ENCODE peak calls at places on chromosome 16, in six cellular contexts. Q, H, Z, J, G and E are unnamed samples.

GRCh38 chr16:78675312-78675711 is 575.9 kb downstream of the WWOX start:
- DNase-seq in Q (no peak), H (no peak), G (no peak), Z (no peak), J (peak; percentile 7), E (no peak)

GRCh38 chr16:24800586-24800985 is 45.2 kb upstream of the SLC5A11 start:
- DNase-seq in H (no peak), Q (no peak), G (no peak), Z (no peak), J (peak; percentile 48), E (no peak)

GRCh38 chr16:81277681-81278080 is 37.1 kb upstream of the GAN start:
- DNase-seq in H (no peak), Q (no peak), G (no peak), J (no peak), Z (no peak), E (no peak)

GRCh38 chr16:11697319-11697718 is 29.1 kb downstream of the SNN start:
- DNase-seq in H (no peak), Q (no peak), J (no peak), Z (no peak), G (no peak), E (no peak)

GRCh38 chr16:1651509-1652342 is 26.4 kb upstream of the JPT2 start:
- DNase-seq in G (no peak), H (no peak), J (no peak), Q (no peak), Z (no peak), E (no peak)

GRCh38 chr16:31476305-31477219 is 4.6 kb downstream of the TGFB1I1 start:
- DNase-seq in Q (no peak), Z (peak; percentile 92), H (peak; percentile 86), G (no peak), J (peak; percentile 63), E (no peak)

GRCh38 chr16:58493756-58494431 is 6.0 kb upstream of the NDRG4 start:
- DNase-seq in Q (no peak), G (no peak), J (no peak), Z (no peak), H (no peak), E (no peak)

GRCh38 chr16:17921357-17921978 is 415.1 kb downstream of the NPIPA8 start:
- DNase-seq in G (no peak), H (peak; percentile 73), Z (peak; percentile 65), J (peak; percentile 64), Q (peak; percentile 48), E (peak; percentile 58)

GRCh38 chr16:82368041-82368440 is 198.0 kb upstream of the MPHOSPH6 start:
- DNase-seq in Q (peak; percentile 38), J (peak; percentile 40), H (no peak), G (no peak), Z (peak; percentile 20), E (peak; percentile 50)

GRCh38 chr16:67825906-67826305 is 16.2 kb upstream of the THAP11 start:
- DNase-seq in J (no peak), G (no peak), Q (no peak), Z (no peak), H (no peak), E (no peak)

GRCh38 chr16:88430185-88430523 is 22.9 kb upstream of the ZFPM1 start:
- DNase-seq in J (no peak), H (no peak), Q (no peak), Z (no peak), G (no peak), E (no peak)

GRCh38 chr16:59886021-59886420 is 1151.9 kb upstream of the GOT2 start:
- DNase-seq in G (no peak), Q (no peak), H (no peak), Z (no peak), J (no peak), E (no peak)
- TF ChIP-seq ZNF274 in G (no peak), Q (no peak), H (no peak), Z (no peak), J (no peak), E (no peak)

GRCh38 chr16:89506791-89507191 is 1.4 kb upstream of the SPG7 start:
- DNase-seq in J (no peak), Q (no peak), H (no peak), Z (no peak), G (no peak), E (no peak)

GRCh38 chr16:89507219-89507833 is 877 bp upstream of the SPG7 start:
- DNase-seq in G (no peak), Q (no peak), Z (no peak), H (no peak), J (no peak), E (no peak)

GRCh38 chr16:89507834-89508590 is at the start of gene SPG7:
- DNase-seq in Z (peak; percentile 93), G (peak; percentile 51), H (peak; percentile 95), Q (peak; percentile 66), J (peak; percentile 75), E (peak; percentile 80)

GRCh38 chr16:89505204-89506112 is 2.7 kb upstream of the SPG7 start:
- DNase-seq in Q (peak; percentile 95), J (peak; percentile 99), Z (peak; percentile 73), H (no peak), G (peak; percentile 88), E (no peak)

DNA sequence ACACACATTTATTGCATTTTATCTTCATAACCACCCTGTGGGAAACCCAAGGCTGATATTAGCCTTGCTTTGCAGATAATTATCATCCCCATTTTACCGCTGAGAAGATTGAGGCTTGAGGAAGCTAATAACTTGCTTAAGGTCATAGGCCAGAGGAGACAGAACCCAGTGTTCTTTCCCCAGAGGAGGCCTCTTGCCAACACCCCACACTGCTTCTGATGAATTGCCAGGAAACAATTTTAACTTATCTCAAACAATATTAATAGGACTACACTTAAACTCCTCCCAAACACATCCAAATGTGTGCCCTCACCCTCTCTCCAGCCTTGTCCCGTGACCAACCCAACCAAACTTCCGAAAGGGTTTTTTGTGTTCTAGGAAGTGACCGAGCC is 2.1 kb upstream of the SPG7 start:
- DNase-seq in H (no peak), Q (no peak), J (no peak), Z (no peak), G (no peak), E (no peak)
- H3K9ac ChIP-seq in H (no peak overlapping the region), Q (peak overlapping the region; percentile 65), J (peak overlapping the region; percentile 79), Z (peak overlapping the region; percentile 93), G (peak overlapping the region; percentile 66), E (no peak overlapping the region)

GRCh38 chr16:83744521-83744981 is 63.2 kb upstream of the HSBP1 start:
- DNase-seq in Q (no peak), Z (no peak), J (no peak), H (no peak), G (no peak), E (peak; percentile 42)
- TF ChIP-seq ZNF274 in Q (no peak), Z (no peak), J (no peak), H (no peak), G (no peak), E (no peak)

GRCh38 chr16:4323071-4323844 is 7.4 kb downstream of the GLIS2 start:
- DNase-seq in Z (no peak), G (no peak), J (no peak), H (no peak), Q (no peak), E (no peak)
- H3K9ac ChIP-seq in Z (no peak overlapping the region), G (no peak overlapping the region), J (peak overlapping the region; percentile 66), H (no peak overlapping the region), Q (no peak overlapping the region), E (peak overlapping the region; percentile 53)

DNA sequence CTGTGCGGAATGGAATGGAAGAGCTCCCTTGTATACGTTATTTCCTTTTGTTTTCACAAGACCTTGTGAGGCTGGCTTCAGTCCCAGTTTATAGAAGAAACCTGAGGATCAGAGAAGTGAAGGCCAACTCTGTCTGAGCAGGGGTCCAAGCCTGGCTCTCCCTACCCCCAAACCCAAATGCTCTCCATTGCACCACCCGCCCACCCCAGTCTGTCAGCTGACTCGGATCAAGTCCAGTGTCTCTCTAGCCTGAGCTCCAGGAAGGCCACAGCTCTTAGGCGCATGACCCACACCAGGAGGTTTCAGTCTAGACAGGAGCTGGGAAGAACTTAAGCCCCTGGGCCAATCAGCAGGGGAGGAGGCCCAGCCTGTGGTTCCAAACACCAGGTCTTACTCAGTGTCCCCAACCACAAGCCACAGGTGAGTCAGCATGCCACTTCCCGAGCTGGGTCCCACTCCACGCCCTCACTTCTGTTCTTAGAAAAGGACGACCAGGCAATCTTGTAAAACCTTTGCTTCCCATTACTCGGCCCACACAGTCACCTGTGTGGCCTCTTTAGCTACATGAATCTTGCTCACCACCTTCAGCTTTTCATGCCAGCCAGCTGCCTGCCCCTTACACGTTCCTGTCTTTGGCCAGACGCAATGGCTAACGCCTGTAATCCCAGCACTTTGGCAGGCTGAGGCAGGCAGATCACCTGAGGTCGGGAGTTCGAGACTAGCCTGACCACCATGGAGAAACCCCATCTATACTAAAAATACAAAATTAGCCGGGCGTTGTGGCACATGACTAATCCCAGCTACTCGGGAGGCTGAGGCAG is 27.8 kb downstream of the TK2 start:
- DNase-seq in H (no peak), Q (peak; percentile 90), G (peak; percentile 86), Z (peak; percentile 51), J (no peak), E (no peak)
- TF ChIP-seq ZNF274 in H (no peak), Q (no peak), G (no peak), Z (no peak), J (no peak), E (no peak)